ENCODE peak calls at places on chromosomes 13 and 19, in ten cellular contexts. One of them, this sample, is unnamed.

GRCh38 chr13:79910869-79911540 is 429.9 kb downstream of the SPRY2 start:
- DNase-seq in NCI-H446: no peak
- DNase-seq in stimulated activated CD4-positive, alpha-beta T cell treated with anti-CD3 and anti-CD28 coated beads, Interleukin-2, amount 100 ng/mL, for 24 hours: no peak
- DNase-seq in activated CD4-positive, alpha-beta T cell treated with anti-CD3 and anti-CD28 coated beads for 36 hours: no peak
- DNase-seq in iris pigment epithelial cell: no peak
- DNase-seq in HuH-7.5: no peak
- DNase-seq in Right ventricle myocardium superior: no peak
- DNase-seq in NCI-H1694 treated with DMSO at 0.1 percent for 48 hours: no peak
- DNase-seq in caudate nucleus: no peak
- DNase-seq in MG63: no peak
- DNase-seq in this sample: no peak

GRCh38 chr13:22114630-22115311 is 443.9 kb downstream of the FGF9 start:
- DNase-seq in NCI-H446: no peak
- DNase-seq in stimulated activated CD4-positive, alpha-beta T cell treated with anti-CD3 and anti-CD28 coated beads, Interleukin-2, amount 100 ng/mL, for 24 hours: no peak
- DNase-seq in activated CD4-positive, alpha-beta T cell treated with anti-CD3 and anti-CD28 coated beads for 36 hours: peak; percentile 24
- DNase-seq in iris pigment epithelial cell: no peak
- DNase-seq in HuH-7.5: no peak
- DNase-seq in Right ventricle myocardium superior: peak; percentile 47
- DNase-seq in NCI-H1694 treated with DMSO at 0.1 percent for 48 hours: peak; percentile 6
- DNase-seq in caudate nucleus: no peak
- DNase-seq in MG63: no peak
- DNase-seq in this sample: peak; percentile 73

GRCh38 chr19:29878973-29879654 is 62.9 kb upstream of the URI1 start:
- DNase-seq in NCI-H446: peak; percentile 82
- DNase-seq in stimulated activated CD4-positive, alpha-beta T cell treated with anti-CD3 and anti-CD28 coated beads, Interleukin-2, amount 100 ng/mL, for 24 hours: no peak
- DNase-seq in activated CD4-positive, alpha-beta T cell treated with anti-CD3 and anti-CD28 coated beads for 36 hours: no peak
- DNase-seq in iris pigment epithelial cell: peak; percentile 35
- DNase-seq in HuH-7.5: no peak
- DNase-seq in Right ventricle myocardium superior: no peak
- DNase-seq in NCI-H1694 treated with DMSO at 0.1 percent for 48 hours: no peak
- DNase-seq in caudate nucleus: peak; percentile 5
- DNase-seq in MG63: peak; percentile 96
- DNase-seq in this sample: peak; percentile 84

GRCh38 chr13:83007226-83007625 is 875.0 kb downstream of the SLITRK1 start:
- DNase-seq in NCI-H446: no peak
- DNase-seq in stimulated activated CD4-positive, alpha-beta T cell treated with anti-CD3 and anti-CD28 coated beads, Interleukin-2, amount 100 ng/mL, for 24 hours: no peak
- DNase-seq in activated CD4-positive, alpha-beta T cell treated with anti-CD3 and anti-CD28 coated beads for 36 hours: no peak
- DNase-seq in iris pigment epithelial cell: no peak
- DNase-seq in HuH-7.5: no peak
- DNase-seq in Right ventricle myocardium superior: no peak
- DNase-seq in NCI-H1694 treated with DMSO at 0.1 percent for 48 hours: no peak
- DNase-seq in caudate nucleus: no peak
- DNase-seq in MG63: no peak
- DNase-seq in this sample: no peak

GRCh38 chr19:32224371-32225244 is 120.8 kb upstream of the ZNF507 start:
- DNase-seq in NCI-H446: peak; percentile 41
- DNase-seq in stimulated activated CD4-positive, alpha-beta T cell treated with anti-CD3 and anti-CD28 coated beads, Interleukin-2, amount 100 ng/mL, for 24 hours: peak; percentile 73
- DNase-seq in activated CD4-positive, alpha-beta T cell treated with anti-CD3 and anti-CD28 coated beads for 36 hours: peak; percentile 80
- DNase-seq in iris pigment epithelial cell: peak; percentile 28
- DNase-seq in HuH-7.5: peak; percentile 85
- DNase-seq in Right ventricle myocardium superior: peak; percentile 74
- DNase-seq in NCI-H1694 treated with DMSO at 0.1 percent for 48 hours: peak; percentile 5
- DNase-seq in caudate nucleus: no peak
- DNase-seq in MG63: peak; percentile 55
- DNase-seq in this sample: peak; percentile 73

GRCh38 chr13:73922728-73923393 is 211.3 kb downstream of the KLF12 start:
- DNase-seq in NCI-H446: no peak
- DNase-seq in stimulated activated CD4-positive, alpha-beta T cell treated with anti-CD3 and anti-CD28 coated beads, Interleukin-2, amount 100 ng/mL, for 24 hours: no peak
- DNase-seq in activated CD4-positive, alpha-beta T cell treated with anti-CD3 and anti-CD28 coated beads for 36 hours: no peak
- DNase-seq in iris pigment epithelial cell: peak; percentile 54
- DNase-seq in HuH-7.5: no peak
- DNase-seq in Right ventricle myocardium superior: no peak
- DNase-seq in NCI-H1694 treated with DMSO at 0.1 percent for 48 hours: no peak
- DNase-seq in caudate nucleus: no peak
- DNase-seq in MG63: no peak
- DNase-seq in this sample: no peak

GRCh38 chr13:32121316-32121715 is 89.7 kb downstream of the FRY start:
- DNase-seq in NCI-H446: no peak
- DNase-seq in stimulated activated CD4-positive, alpha-beta T cell treated with anti-CD3 and anti-CD28 coated beads, Interleukin-2, amount 100 ng/mL, for 24 hours: no peak
- DNase-seq in activated CD4-positive, alpha-beta T cell treated with anti-CD3 and anti-CD28 coated beads for 36 hours: no peak
- DNase-seq in iris pigment epithelial cell: no peak
- DNase-seq in HuH-7.5: no peak
- DNase-seq in Right ventricle myocardium superior: no peak
- DNase-seq in NCI-H1694 treated with DMSO at 0.1 percent for 48 hours: no peak
- DNase-seq in caudate nucleus: no peak
- DNase-seq in MG63: no peak
- DNase-seq in this sample: no peak

GRCh38 chr19:16324384-16325160 is at the start of gene KLF2:
- DNase-seq in NCI-H446: peak; percentile 34
- DNase-seq in stimulated activated CD4-positive, alpha-beta T cell treated with anti-CD3 and anti-CD28 coated beads, Interleukin-2, amount 100 ng/mL, for 24 hours: peak; percentile 83
- DNase-seq in activated CD4-positive, alpha-beta T cell treated with anti-CD3 and anti-CD28 coated beads for 36 hours: peak; percentile 89
- DNase-seq in iris pigment epithelial cell: peak; percentile 89
- DNase-seq in HuH-7.5: peak; percentile 94
- DNase-seq in Right ventricle myocardium superior: peak; percentile 97
- DNase-seq in NCI-H1694 treated with DMSO at 0.1 percent for 48 hours: no peak
- DNase-seq in caudate nucleus: peak; percentile 19
- DNase-seq in MG63: peak; percentile 94
- DNase-seq in this sample: peak; percentile 92

GRCh38 chr13:92640936-92641335 is 585.7 kb upstream of the GPC6 start:
- DNase-seq in NCI-H446: no peak
- DNase-seq in stimulated activated CD4-positive, alpha-beta T cell treated with anti-CD3 and anti-CD28 coated beads, Interleukin-2, amount 100 ng/mL, for 24 hours: no peak
- DNase-seq in activated CD4-positive, alpha-beta T cell treated with anti-CD3 and anti-CD28 coated beads for 36 hours: no peak
- DNase-seq in iris pigment epithelial cell: peak; percentile 10
- DNase-seq in HuH-7.5: no peak
- DNase-seq in Right ventricle myocardium superior: no peak
- DNase-seq in NCI-H1694 treated with DMSO at 0.1 percent for 48 hours: no peak
- DNase-seq in caudate nucleus: no peak
- DNase-seq in MG63: no peak
- DNase-seq in this sample: no peak

GRCh38 chr13:44417876-44418275 is 44.3 kb downstream of the SERP2 start:
- DNase-seq in NCI-H446: no peak
- DNase-seq in stimulated activated CD4-positive, alpha-beta T cell treated with anti-CD3 and anti-CD28 coated beads, Interleukin-2, amount 100 ng/mL, for 24 hours: no peak
- DNase-seq in activated CD4-positive, alpha-beta T cell treated with anti-CD3 and anti-CD28 coated beads for 36 hours: no peak
- DNase-seq in iris pigment epithelial cell: no peak
- DNase-seq in HuH-7.5: no peak
- DNase-seq in Right ventricle myocardium superior: no peak
- DNase-seq in NCI-H1694 treated with DMSO at 0.1 percent for 48 hours: no peak
- DNase-seq in caudate nucleus: no peak
- DNase-seq in MG63: no peak
- DNase-seq in this sample: no peak

GRCh38 chr19:32691952-32692726 is 518 bp downstream of the NUDT19 start:
- DNase-seq in NCI-H446: peak; percentile 43
- DNase-seq in stimulated activated CD4-positive, alpha-beta T cell treated with anti-CD3 and anti-CD28 coated beads, Interleukin-2, amount 100 ng/mL, for 24 hours: peak; percentile 64
- DNase-seq in activated CD4-positive, alpha-beta T cell treated with anti-CD3 and anti-CD28 coated beads for 36 hours: peak; percentile 79
- DNase-seq in iris pigment epithelial cell: peak; percentile 84
- DNase-seq in HuH-7.5: peak; percentile 47
- DNase-seq in Right ventricle myocardium superior: peak; percentile 86
- DNase-seq in NCI-H1694 treated with DMSO at 0.1 percent for 48 hours: no peak
- DNase-seq in caudate nucleus: peak; percentile 30
- DNase-seq in MG63: peak; percentile 69
- DNase-seq in this sample: peak; percentile 78

GRCh38 chr19:30649934-30650614 is 277.9 kb downstream of the ZNF536 start:
- DNase-seq in NCI-H446: peak; percentile 83
- DNase-seq in stimulated activated CD4-positive, alpha-beta T cell treated with anti-CD3 and anti-CD28 coated beads, Interleukin-2, amount 100 ng/mL, for 24 hours: peak; percentile 21
- DNase-seq in activated CD4-positive, alpha-beta T cell treated with anti-CD3 and anti-CD28 coated beads for 36 hours: peak; percentile 68
- DNase-seq in iris pigment epithelial cell: peak; percentile 55
- DNase-seq in HuH-7.5: peak; percentile 55
- DNase-seq in Right ventricle myocardium superior: no peak
- DNase-seq in NCI-H1694 treated with DMSO at 0.1 percent for 48 hours: peak; percentile 13
- DNase-seq in caudate nucleus: peak; percentile 66
- DNase-seq in MG63: peak; percentile 24
- DNase-seq in this sample: peak; percentile 66

GRCh38 chr13:54175470-54175869 is 1146.9 kb downstream of the OLFM4 start:
- DNase-seq in NCI-H446: no peak
- DNase-seq in stimulated activated CD4-positive, alpha-beta T cell treated with anti-CD3 and anti-CD28 coated beads, Interleukin-2, amount 100 ng/mL, for 24 hours: no peak
- DNase-seq in activated CD4-positive, alpha-beta T cell treated with anti-CD3 and anti-CD28 coated beads for 36 hours: no peak
- DNase-seq in iris pigment epithelial cell: no peak
- DNase-seq in HuH-7.5: no peak
- DNase-seq in Right ventricle myocardium superior: no peak
- DNase-seq in NCI-H1694 treated with DMSO at 0.1 percent for 48 hours: no peak
- DNase-seq in caudate nucleus: no peak
- DNase-seq in MG63: no peak
- DNase-seq in this sample: no peak

GRCh38 chr13:110944121-110944967 is 29.5 kb upstream of the ANKRD10 start:
- DNase-seq in NCI-H446: no peak
- DNase-seq in stimulated activated CD4-positive, alpha-beta T cell treated with anti-CD3 and anti-CD28 coated beads, Interleukin-2, amount 100 ng/mL, for 24 hours: peak; percentile 42
- DNase-seq in activated CD4-positive, alpha-beta T cell treated with anti-CD3 and anti-CD28 coated beads for 36 hours: peak; percentile 65
- DNase-seq in iris pigment epithelial cell: peak; percentile 75
- DNase-seq in HuH-7.5: peak; percentile 29
- DNase-seq in Right ventricle myocardium superior: no peak
- DNase-seq in NCI-H1694 treated with DMSO at 0.1 percent for 48 hours: no peak
- DNase-seq in caudate nucleus: no peak
- DNase-seq in MG63: peak; percentile 38
- DNase-seq in this sample: peak; percentile 42

GRCh38 chr19:1998712-1999708 is 16.5 kb downstream of the BTBD2 start:
- DNase-seq in NCI-H446: no peak
- DNase-seq in stimulated activated CD4-positive, alpha-beta T cell treated with anti-CD3 and anti-CD28 coated beads, Interleukin-2, amount 100 ng/mL, for 24 hours: no peak
- DNase-seq in activated CD4-positive, alpha-beta T cell treated with anti-CD3 and anti-CD28 coated beads for 36 hours: no peak
- DNase-seq in iris pigment epithelial cell: no peak
- DNase-seq in HuH-7.5: no peak
- DNase-seq in Right ventricle myocardium superior: no peak
- DNase-seq in NCI-H1694 treated with DMSO at 0.1 percent for 48 hours: no peak
- DNase-seq in caudate nucleus: no peak
- DNase-seq in MG63: no peak
- DNase-seq in this sample: no peak

GRCh38 chr13:21014139-21014665 is 47.2 kb downstream of the LATS2 start:
- DNase-seq in NCI-H446: no peak
- DNase-seq in stimulated activated CD4-positive, alpha-beta T cell treated with anti-CD3 and anti-CD28 coated beads, Interleukin-2, amount 100 ng/mL, for 24 hours: no peak
- DNase-seq in activated CD4-positive, alpha-beta T cell treated with anti-CD3 and anti-CD28 coated beads for 36 hours: no peak
- DNase-seq in iris pigment epithelial cell: no peak
- DNase-seq in HuH-7.5: no peak
- DNase-seq in Right ventricle myocardium superior: no peak
- DNase-seq in NCI-H1694 treated with DMSO at 0.1 percent for 48 hours: no peak
- DNase-seq in caudate nucleus: no peak
- DNase-seq in MG63: peak; percentile 63
- DNase-seq in this sample: no peak

GRCh38 chr13:34857561-34857960 is 84.5 kb upstream of the NBEA start:
- DNase-seq in NCI-H446: no peak
- DNase-seq in stimulated activated CD4-positive, alpha-beta T cell treated with anti-CD3 and anti-CD28 coated beads, Interleukin-2, amount 100 ng/mL, for 24 hours: no peak
- DNase-seq in activated CD4-positive, alpha-beta T cell treated with anti-CD3 and anti-CD28 coated beads for 36 hours: no peak
- DNase-seq in iris pigment epithelial cell: no peak
- DNase-seq in HuH-7.5: no peak
- DNase-seq in Right ventricle myocardium superior: no peak
- DNase-seq in NCI-H1694 treated with DMSO at 0.1 percent for 48 hours: no peak
- DNase-seq in caudate nucleus: no peak
- DNase-seq in MG63: no peak
- DNase-seq in this sample: no peak

GRCh38 chr19:35868172-35868822 is at the start of gene APLP1:
- DNase-seq in NCI-H446: peak; percentile 80
- DNase-seq in stimulated activated CD4-positive, alpha-beta T cell treated with anti-CD3 and anti-CD28 coated beads, Interleukin-2, amount 100 ng/mL, for 24 hours: peak; percentile 77
- DNase-seq in activated CD4-positive, alpha-beta T cell treated with anti-CD3 and anti-CD28 coated beads for 36 hours: peak; percentile 82
- DNase-seq in iris pigment epithelial cell: peak; percentile 31
- DNase-seq in HuH-7.5: peak; percentile 65
- DNase-seq in Right ventricle myocardium superior: peak; percentile 84
- DNase-seq in NCI-H1694 treated with DMSO at 0.1 percent for 48 hours: peak; percentile 58
- DNase-seq in caudate nucleus: peak; percentile 88
- DNase-seq in MG63: peak; percentile 69
- DNase-seq in this sample: peak; percentile 64

GRCh38 chr13:110265341-110265681 is 41.6 kb downstream of the COL4A1 start:
- DNase-seq in NCI-H446: no peak
- DNase-seq in stimulated activated CD4-positive, alpha-beta T cell treated with anti-CD3 and anti-CD28 coated beads, Interleukin-2, amount 100 ng/mL, for 24 hours: no peak
- DNase-seq in activated CD4-positive, alpha-beta T cell treated with anti-CD3 and anti-CD28 coated beads for 36 hours: no peak
- DNase-seq in iris pigment epithelial cell: no peak
- DNase-seq in HuH-7.5: no peak
- DNase-seq in Right ventricle myocardium superior: no peak
- DNase-seq in NCI-H1694 treated with DMSO at 0.1 percent for 48 hours: no peak
- DNase-seq in caudate nucleus: no peak
- DNase-seq in MG63: no peak
- DNase-seq in this sample: no peak

GRCh38 chr13:34430294-34430693 is 511.8 kb upstream of the NBEA start:
- DNase-seq in NCI-H446: no peak
- DNase-seq in stimulated activated CD4-positive, alpha-beta T cell treated with anti-CD3 and anti-CD28 coated beads, Interleukin-2, amount 100 ng/mL, for 24 hours: no peak
- DNase-seq in activated CD4-positive, alpha-beta T cell treated with anti-CD3 and anti-CD28 coated beads for 36 hours: no peak
- DNase-seq in iris pigment epithelial cell: peak; percentile 31
- DNase-seq in HuH-7.5: no peak
- DNase-seq in Right ventricle myocardium superior: no peak
- DNase-seq in NCI-H1694 treated with DMSO at 0.1 percent for 48 hours: no peak
- DNase-seq in caudate nucleus: no peak
- DNase-seq in MG63: no peak
- DNase-seq in this sample: no peak

GRCh38 chr13:46552302-46552680 is 679 bp upstream of the LRCH1 start:
- DNase-seq in NCI-H446: peak; percentile 30
- DNase-seq in stimulated activated CD4-positive, alpha-beta T cell treated with anti-CD3 and anti-CD28 coated beads, Interleukin-2, amount 100 ng/mL, for 24 hours: no peak
- DNase-seq in activated CD4-positive, alpha-beta T cell treated with anti-CD3 and anti-CD28 coated beads for 36 hours: peak; percentile 13
- DNase-seq in iris pigment epithelial cell: no peak
- DNase-seq in HuH-7.5: no peak
- DNase-seq in Right ventricle myocardium superior: peak; percentile 49
- DNase-seq in NCI-H1694 treated with DMSO at 0.1 percent for 48 hours: no peak
- DNase-seq in caudate nucleus: no peak
- DNase-seq in MG63: no peak
- DNase-seq in this sample: no peak

GRCh38 chr13:26977541-26977940 is 194.1 kb downstream of the USP12 start:
- DNase-seq in NCI-H446: no peak
- DNase-seq in stimulated activated CD4-positive, alpha-beta T cell treated with anti-CD3 and anti-CD28 coated beads, Interleukin-2, amount 100 ng/mL, for 24 hours: no peak
- DNase-seq in activated CD4-positive, alpha-beta T cell treated with anti-CD3 and anti-CD28 coated beads for 36 hours: no peak
- DNase-seq in iris pigment epithelial cell: peak; percentile 64
- DNase-seq in HuH-7.5: no peak
- DNase-seq in Right ventricle myocardium superior: no peak
- DNase-seq in NCI-H1694 treated with DMSO at 0.1 percent for 48 hours: no peak
- DNase-seq in caudate nucleus: no peak
- DNase-seq in MG63: no peak
- DNase-seq in this sample: peak; percentile 57

GRCh38 chr13:23020246-23020843 is 160.4 kb upstream of the SGCG start:
- DNase-seq in NCI-H446: peak; percentile 44
- DNase-seq in stimulated activated CD4-positive, alpha-beta T cell treated with anti-CD3 and anti-CD28 coated beads, Interleukin-2, amount 100 ng/mL, for 24 hours: peak; percentile 21
- DNase-seq in activated CD4-positive, alpha-beta T cell treated with anti-CD3 and anti-CD28 coated beads for 36 hours: peak; percentile 48
- DNase-seq in iris pigment epithelial cell: peak; percentile 53
- DNase-seq in HuH-7.5: peak; percentile 12
- DNase-seq in Right ventricle myocardium superior: no peak
- DNase-seq in NCI-H1694 treated with DMSO at 0.1 percent for 48 hours: peak; percentile 27
- DNase-seq in caudate nucleus: peak; percentile 59
- DNase-seq in MG63: peak; percentile 9
- DNase-seq in this sample: peak; percentile 53

GRCh38 chr19:329876-330275 is 14.7 kb downstream of the MIER2 start:
- DNase-seq in NCI-H446: no peak
- DNase-seq in stimulated activated CD4-positive, alpha-beta T cell treated with anti-CD3 and anti-CD28 coated beads, Interleukin-2, amount 100 ng/mL, for 24 hours: no peak
- DNase-seq in activated CD4-positive, alpha-beta T cell treated with anti-CD3 and anti-CD28 coated beads for 36 hours: no peak
- DNase-seq in iris pigment epithelial cell: no peak
- DNase-seq in HuH-7.5: no peak
- DNase-seq in Right ventricle myocardium superior: no peak
- DNase-seq in NCI-H1694 treated with DMSO at 0.1 percent for 48 hours: no peak
- DNase-seq in caudate nucleus: no peak
- DNase-seq in MG63: no peak
- DNase-seq in this sample: no peak

GRCh38 chr19:3039641-3040077 is 10.6 kb upstream of the TLE2 start:
- DNase-seq in NCI-H446: no peak
- DNase-seq in stimulated activated CD4-positive, alpha-beta T cell treated with anti-CD3 and anti-CD28 coated beads, Interleukin-2, amount 100 ng/mL, for 24 hours: no peak
- DNase-seq in activated CD4-positive, alpha-beta T cell treated with anti-CD3 and anti-CD28 coated beads for 36 hours: no peak
- DNase-seq in iris pigment epithelial cell: no peak
- DNase-seq in HuH-7.5: no peak
- DNase-seq in Right ventricle myocardium superior: no peak
- DNase-seq in NCI-H1694 treated with DMSO at 0.1 percent for 48 hours: no peak
- DNase-seq in caudate nucleus: peak; percentile 69
- DNase-seq in MG63: no peak
- DNase-seq in this sample: no peak

GRCh38 chr19:41000310-41000737 is 9.2 kb downstream of the CYP2B6 start:
- DNase-seq in NCI-H446: no peak
- DNase-seq in stimulated activated CD4-positive, alpha-beta T cell treated with anti-CD3 and anti-CD28 coated beads, Interleukin-2, amount 100 ng/mL, for 24 hours: no peak
- DNase-seq in activated CD4-positive, alpha-beta T cell treated with anti-CD3 and anti-CD28 coated beads for 36 hours: peak; percentile 32
- DNase-seq in iris pigment epithelial cell: peak; percentile 12
- DNase-seq in HuH-7.5: no peak
- DNase-seq in Right ventricle myocardium superior: no peak
- DNase-seq in NCI-H1694 treated with DMSO at 0.1 percent for 48 hours: no peak
- DNase-seq in caudate nucleus: no peak
- DNase-seq in MG63: peak; percentile 46
- DNase-seq in this sample: peak; percentile 83

GRCh38 chr19:17249887-17250548 is 4.3 kb upstream of the NR2F6 start:
- DNase-seq in NCI-H446: no peak
- DNase-seq in stimulated activated CD4-positive, alpha-beta T cell treated with anti-CD3 and anti-CD28 coated beads, Interleukin-2, amount 100 ng/mL, for 24 hours: no peak
- DNase-seq in activated CD4-positive, alpha-beta T cell treated with anti-CD3 and anti-CD28 coated beads for 36 hours: no peak
- DNase-seq in iris pigment epithelial cell: no peak
- DNase-seq in HuH-7.5: no peak
- DNase-seq in Right ventricle myocardium superior: no peak
- DNase-seq in NCI-H1694 treated with DMSO at 0.1 percent for 48 hours: no peak
- DNase-seq in caudate nucleus: no peak
- DNase-seq in MG63: no peak
- DNase-seq in this sample: no peak

GRCh38 chr19:31346184-31346583 is 3.1 kb downstream of the TSHZ3 start:
- DNase-seq in NCI-H446: no peak
- DNase-seq in stimulated activated CD4-positive, alpha-beta T cell treated with anti-CD3 and anti-CD28 coated beads, Interleukin-2, amount 100 ng/mL, for 24 hours: no peak
- DNase-seq in activated CD4-positive, alpha-beta T cell treated with anti-CD3 and anti-CD28 coated beads for 36 hours: no peak
- DNase-seq in iris pigment epithelial cell: no peak
- DNase-seq in HuH-7.5: no peak
- DNase-seq in Right ventricle myocardium superior: no peak
- DNase-seq in NCI-H1694 treated with DMSO at 0.1 percent for 48 hours: no peak
- DNase-seq in caudate nucleus: no peak
- DNase-seq in MG63: no peak
- DNase-seq in this sample: no peak

This sample was measured in Daoy.